ENCODE peak calls at places on chromosomes 7 and 10, in five cellular contexts. I is NCI-H146, B is aorta, V is amniotic epithelial cell, U is dorsolateral prefrontal cortex. R is an unnamed sample.
A peak's percentile ranks its signal among the peaks of the same experiment; 100 is the strongest.

GRCh38 chr7:148337166-148337565 is 253.4 kb upstream of the C7orf33 start:
- DNase-seq in I (no peak), B (no peak), V (no peak), U (no peak), R (no peak)

GRCh38 chr10:126421745-126422144 is 33.5 kb upstream of the ADAM12 start:
- DNase-seq in I (no peak), B (no peak), V (peak; percentile 94), U (no peak), R (no peak)

GRCh38 chr7:96004598-96004997 is 232.2 kb downstream of the DYNC1I1 start:
- DNase-seq in I (no peak), B (no peak), V (no peak), U (no peak), R (no peak)

GRCh38 chr10:70832852-70833542 is 17.2 kb downstream of the SGPL1 start:
- DNase-seq in I (no peak), B (no peak), V (peak; percentile 98), U (no peak), R (no peak)

GRCh38 chr10:103587073-103587472 is 93.6 kb downstream of the NEURL1 start:
- DNase-seq in I (no peak), B (no peak), V (no peak), U (no peak), R (no peak)

GRCh38 chr10:86340176-86340990 is 26.2 kb downstream of the GRID1 start:
- DNase-seq in I (no peak), B (peak; percentile 51), V (no peak), U (peak; percentile 34), R (no peak)

GRCh38 chr7:77327067-77327931 is 88.8 kb downstream of the GSAP start:
- DNase-seq in I (peak; percentile 59), B (no peak), V (peak; percentile 97), U (no peak), R (no peak)

GRCh38 chr10:100899181-100899580 is 13.6 kb upstream of the SLF2 start:
- DNase-seq in I (no peak), B (no peak), V (peak; percentile 74), U (no peak), R (no peak)

GRCh38 chr10:51244739-51245138 is 170.5 kb downstream of the PRKG1 start:
- DNase-seq in I (no peak), B (no peak), V (peak; percentile 49), U (no peak), R (no peak)

R was measured in central memory CD8-positive, alpha-beta T cell.